ENCODE peak calls at places on chromosomes 11 and 22, in eight cellular contexts. M, C, R, I, N, W, L and O are unnamed samples.

GRCh38 chr11:43419460-43419859 is 60.7 kb downstream of the TTC17 start:
- DNase-seq in C (no peak), I (no peak), M (peak; percentile 38), L (no peak), N (peak; percentile 58), R (no peak), W (peak; percentile 14), O (no peak)

GRCh38 chr11:20099527-20099926 is 60.7 kb downstream of the DBX1 start:
- DNase-seq in I (no peak), W (no peak), M (no peak), R (no peak), N (no peak), L (no peak), C (no peak), O (no peak)

GRCh38 chr11:95283653-95284052 is 52.7 kb upstream of the SESN3 start:
- DNase-seq in C (no peak), I (no peak), L (no peak), W (no peak), N (peak; percentile 64), M (no peak), R (no peak), O (no peak)

GRCh38 chr11:85431319-85431718 is 195.8 kb downstream of the DLG2 start:
- DNase-seq in M (no peak), I (no peak), N (no peak), R (no peak), C (no peak), W (no peak), L (no peak), O (no peak)

GRCh38 chr22:30286813-30287625 is 2.3 kb downstream of the CASTOR1 start:
- DNase-seq in M (peak; percentile 84), W (peak; percentile 38), L (peak; percentile 84), C (peak; percentile 65), N (peak; percentile 49), I (peak; percentile 75), R (peak; percentile 82), O (peak; percentile 83)

GRCh38 chr22:50490531-50491308 is 4.1 kb downstream of the MIOX start:
- DNase-seq in W (no peak), R (no peak), C (no peak), N (no peak), L (no peak), I (no peak), M (peak; percentile 4), O (no peak)

GRCh38 chr22:24584871-24585411 is 7.9 kb downstream of the LRRC75B start:
- DNase-seq in L (no peak), M (no peak), W (no peak), C (no peak), R (no peak), N (no peak), I (no peak), O (no peak)

GRCh38 chr22:23217171-23218052 is 37.1 kb downstream of the BCR start:
- DNase-seq in W (no peak), N (no peak), L (no peak), R (peak; percentile 58), C (no peak), I (no peak), M (no peak), O (no peak)

GRCh38 chr11:118251858-118252652 is at the start of gene MPZL3:
- DNase-seq in W (peak; percentile 98), L (peak; percentile 84), N (peak; percentile 52), R (peak; percentile 63), I (peak; percentile 63), C (peak; percentile 58), M (peak; percentile 93), O (peak; percentile 76)

GRCh38 chr22:47303161-47303890 is 540.9 kb downstream of the TBC1D22A start:
- DNase-seq in L (no peak), I (no peak), R (no peak), M (no peak), C (no peak), W (no peak), N (no peak), O (no peak)

GRCh38 chr11:27705873-27706820 is 5.9 kb upstream of the BDNF start:
- DNase-seq in M (peak; percentile 17), I (no peak), L (no peak), C (no peak), R (no peak), N (peak; percentile 45), W (no peak), O (no peak)

GRCh38 chr22:30212363-30212995 is 34.1 kb downstream of the LIF start:
- DNase-seq in N (peak; percentile 91), W (peak; percentile 99), R (peak; percentile 56), M (peak; percentile 24), I (no peak), L (no peak), C (no peak), O (no peak)

GRCh38 chr11:120079750-120080610 is 57.9 kb downstream of the TRIM29 start:
- DNase-seq in R (peak; percentile 51), M (peak; percentile 16), N (no peak), L (no peak), I (no peak), C (no peak), W (no peak), O (peak; percentile 18)

GRCh38 chr11:69388661-69389060 is 92.8 kb upstream of the LINC01488 start:
- DNase-seq in C (no peak), R (no peak), M (no peak), L (no peak), I (no peak), W (peak; percentile 53), N (no peak), O (no peak)

GRCh38 chr11:44728491-44728910 is 1.7 kb downstream of the TSPAN18 start:
- DNase-seq in N (no peak), I (no peak), L (no peak), W (no peak), M (peak; percentile 20), R (no peak), C (no peak), O (no peak)

GRCh38 chr22:41913842-41914534 is 886 bp downstream of the SHISA8 start:
- DNase-seq in M (no peak), C (no peak), I (no peak), L (no peak), N (no peak), W (no peak), R (no peak), O (no peak)

GRCh38 chr11:119496997-119497396 is 74.0 kb upstream of the THY1 start:
- DNase-seq in R (no peak), W (no peak), L (no peak), I (no peak), C (no peak), M (no peak), N (no peak), O (no peak)

GRCh38 chr11:115623021-115623451 is 118.8 kb upstream of the CADM1 start:
- DNase-seq in I (no peak), N (peak; percentile 32), L (no peak), M (peak; percentile 35), W (peak; percentile 68), R (peak; percentile 85), C (no peak), O (no peak)

GRCh38 chr22:19974233-19974861 is 32.7 kb upstream of the TXNRD2 start:
- DNase-seq in L (no peak), N (peak; percentile 71), C (no peak), M (peak; percentile 64), W (no peak), I (no peak), R (no peak), O (peak; percentile 42)

GRCh38 chr11:66933508-66933907 is 24.7 kb downstream of the PC start:
- DNase-seq in N (peak; percentile 71), R (no peak), M (no peak), C (no peak), I (no peak), W (no peak), L (no peak), O (no peak)

GRCh38 chr22:42933783-42934144 is 76.7 kb upstream of the ARFGAP3 start:
- DNase-seq in I (no peak), W (peak; percentile 90), C (no peak), R (no peak), M (no peak), N (peak; percentile 93), L (no peak), O (no peak)